ENCODE peak calls at places on chromosomes 7 and 10, in four cellular contexts. One of them, this sample, is unnamed. For H3K4me1, the result is how much of the 10 kb centered on the place peaks cover.

GRCh38 chr10:5888352-5888751 is 1.3 kb downstream of the ANKRD16 start:
- DNase-seq in H9: no peak
- DNase-seq in IMR-90: peak
- DNase-seq in mesendoderm: no peak
- DNase-seq in this sample: no peak

GRCh38 chr7:5143106-5143505 is 46.9 kb upstream of the WIPI2 start:
- DNase-seq in H9: no peak
- DNase-seq in IMR-90: no peak
- DNase-seq in mesendoderm: no peak
- DNase-seq in this sample: no peak

GRCh38 chr7:127541548-127541947 is 43.8 kb downstream of the GCC1 start:
- DNase-seq in H9: no peak
- DNase-seq in IMR-90: no peak
- DNase-seq in mesendoderm: no peak
- DNase-seq in this sample: no peak

GRCh38 chr10:72248477-72249151 is 25.1 kb upstream of the DDIT4 start:
- DNase-seq in H9: peak
- DNase-seq in IMR-90: no peak
- DNase-seq in mesendoderm: peak
- DNase-seq in this sample: no peak

GRCh38 chr7:70406419-70407189 is 725.3 kb upstream of the GALNT17 start:
- DNase-seq in H9: no peak
- DNase-seq in IMR-90: no peak
- DNase-seq in mesendoderm: no peak
- DNase-seq in this sample: no peak

GRCh38 chr7:108613147-108613948 is 43.7 kb downstream of the DNAJB9 start:
- DNase-seq in H9: no peak
- DNase-seq in IMR-90: peak
- DNase-seq in mesendoderm: peak
- DNase-seq in this sample: peak

GRCh38 chr10:132575320-132576201 is 38.0 kb downstream of the INPP5A start:
- DNase-seq in H9: no peak
- DNase-seq in IMR-90: peak
- DNase-seq in mesendoderm: no peak
- DNase-seq in this sample: no peak

GRCh38 chr10:35300063-35300699 is 36.1 kb upstream of the CCNY start:
- DNase-seq in H9: no peak
- DNase-seq in IMR-90: peak
- DNase-seq in mesendoderm: peak
- DNase-seq in this sample: no peak

GRCh38 chr7:34130558-34131285 is 225.4 kb downstream of the BMPER start:
- DNase-seq in H9: no peak
- DNase-seq in IMR-90: no peak
- DNase-seq in mesendoderm: peak
- DNase-seq in this sample: no peak

GRCh38 chr7:4659551-4660286 is 22.4 kb upstream of the FOXK1 start:
- DNase-seq in H9: no peak
- DNase-seq in IMR-90: no peak
- DNase-seq in mesendoderm: peak
- DNase-seq in this sample: no peak

GRCh38 chr7:94237417-94237816 is 157.3 kb upstream of the COL1A2 start:
- DNase-seq in H9: no peak
- DNase-seq in IMR-90: no peak
- DNase-seq in mesendoderm: no peak
- DNase-seq in this sample: no peak

GRCh38 chr10:29481906-29482440 is 152.8 kb downstream of the SVIL start:
- DNase-seq in H9: no peak
- DNase-seq in IMR-90: no peak
- DNase-seq in mesendoderm: no peak
- DNase-seq in this sample: no peak

GRCh38 chr10:45379303-45379726 is 5.3 kb downstream of the ALOX5 start:
- DNase-seq in H9: no peak
- DNase-seq in IMR-90: no peak
- DNase-seq in mesendoderm: no peak
- DNase-seq in this sample: no peak

GRCh38 chr7:114334992-114335391 is 79.6 kb upstream of the FOXP2 start:
- DNase-seq in H9: no peak
- DNase-seq in IMR-90: no peak
- DNase-seq in mesendoderm: no peak
- DNase-seq in this sample: no peak

GRCh38 chr7:18126274-18126673 is 98.6 kb upstream of the PRPS1L1 start:
- DNase-seq in H9: no peak
- DNase-seq in IMR-90: no peak
- DNase-seq in mesendoderm: no peak
- DNase-seq in this sample: no peak

GRCh38 chr7:29957921-29958320 is 31.7 kb downstream of the SCRN1 start:
- DNase-seq in H9: no peak
- DNase-seq in IMR-90: no peak
- DNase-seq in mesendoderm: no peak
- DNase-seq in this sample: no peak

GRCh38 chr10:110735620-110736027 is 91.5 kb downstream of the RBM20 start:
- DNase-seq in H9: no peak
- DNase-seq in IMR-90: no peak
- DNase-seq in mesendoderm: no peak
- DNase-seq in this sample: no peak

GRCh38 chr10:112689327-112689726 is 242.3 kb downstream of the VTI1A start:
- DNase-seq in H9: peak
- DNase-seq in IMR-90: peak
- DNase-seq in mesendoderm: peak
- DNase-seq in this sample: peak

GRCh38 chr7:94040254-94040653 is 36.1 kb upstream of the BET1 start:
- DNase-seq in H9: no peak
- DNase-seq in IMR-90: no peak
- DNase-seq in mesendoderm: no peak
- DNase-seq in this sample: no peak

GRCh38 chr7:132580277-132580676 is 4.0 kb upstream of the PLXNA4 start:
- DNase-seq in H9: no peak
- DNase-seq in IMR-90: no peak
- DNase-seq in mesendoderm: peak
- DNase-seq in this sample: no peak

GRCh38 chr7:107463139-107464078 is 6.4 kb upstream of the GPR22 start:
- DNase-seq in H9: peak
- DNase-seq in IMR-90: peak
- DNase-seq in mesendoderm: peak
- DNase-seq in this sample: peak

GRCh38 chr10:117360994-117361667 is 14.1 kb downstream of the PDZD8 start:
- DNase-seq in H9: no peak
- DNase-seq in IMR-90: peak
- DNase-seq in mesendoderm: no peak
- DNase-seq in this sample: no peak

GRCh38 chr7:28623863-28624262 is 211.5 kb downstream of the CREB5 start:
- DNase-seq in H9: no peak
- DNase-seq in IMR-90: no peak
- DNase-seq in mesendoderm: peak
- DNase-seq in this sample: no peak
- H3K4me1 ChIP-seq in H9: under half
- H3K4me1 ChIP-seq in IMR-90: under half
- H3K4me1 ChIP-seq in mesendoderm: under half
- H3K4me1 ChIP-seq in this sample: under half

DNA sequence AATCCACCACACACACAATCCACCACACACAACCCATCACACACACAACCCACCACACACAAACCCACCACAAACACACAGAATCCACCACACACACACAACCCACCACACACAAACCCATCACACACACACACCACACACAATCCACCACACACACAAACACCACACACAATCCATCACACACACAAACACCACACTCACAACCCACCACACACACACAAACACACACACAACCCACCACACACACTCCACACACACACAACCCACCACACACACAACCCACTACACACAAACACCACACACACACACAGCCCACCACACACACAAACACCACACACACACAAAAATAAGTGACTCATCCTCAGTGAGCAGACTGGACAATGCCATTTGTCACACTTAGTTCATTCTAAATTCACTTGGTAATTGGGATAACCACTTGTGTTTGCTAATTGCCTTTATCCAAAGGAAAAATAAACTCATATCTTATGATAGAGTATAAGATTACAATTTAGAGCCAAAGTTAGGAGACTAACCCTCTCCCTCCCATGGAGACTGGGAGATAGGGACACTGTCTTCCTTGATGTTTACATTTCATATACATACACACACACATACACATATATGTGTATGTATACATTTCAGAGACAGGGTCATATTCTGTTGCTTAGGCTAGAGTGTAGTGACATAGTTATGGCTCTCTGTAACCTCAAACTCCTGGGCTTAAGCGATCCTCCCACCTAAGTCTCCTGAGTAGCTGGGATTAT is 8.5 kb upstream of the REPIN1 start:
- DNase-seq in H9: no peak
- DNase-seq in IMR-90: no peak
- DNase-seq in mesendoderm: no peak
- DNase-seq in this sample: no peak
- H3K23ac ChIP-seq in H9: no peak
- H3K23ac ChIP-seq in IMR-90: no peak
- H3K23ac ChIP-seq in mesendoderm: no peak
- H3K23ac ChIP-seq in this sample: no peak

GRCh38 chr10:102647433-102648268 is 3.4 kb downstream of the TRIM8 start:
- DNase-seq in H9: no peak
- DNase-seq in IMR-90: no peak
- DNase-seq in mesendoderm: no peak
- DNase-seq in this sample: no peak
- H3K4me2 ChIP-seq in H9: no peak
- H3K4me2 ChIP-seq in IMR-90: peak
- H3K4me2 ChIP-seq in mesendoderm: no peak
- H3K4me2 ChIP-seq in this sample: no peak

GRCh38 chr10:32346551-32347362 is at the start of gene EPC1:
- DNase-seq in H9: peak
- DNase-seq in IMR-90: peak
- DNase-seq in mesendoderm: peak
- DNase-seq in this sample: peak
- H3K4me1 ChIP-seq in H9: under half
- H3K4me1 ChIP-seq in IMR-90: under half
- H3K4me1 ChIP-seq in mesendoderm: under half
- H3K4me1 ChIP-seq in this sample: under half

GRCh38 chr10:62025901-62026879 is 124.7 kb downstream of the ARID5B start:
- DNase-seq in H9: no peak
- DNase-seq in IMR-90: peak
- DNase-seq in mesendoderm: no peak
- DNase-seq in this sample: no peak
- H3K23ac ChIP-seq in H9: no peak
- H3K23ac ChIP-seq in IMR-90: peak
- H3K23ac ChIP-seq in mesendoderm: no peak
- H3K23ac ChIP-seq in this sample: no peak

GRCh38 chr7:43927810-43928209 is 1.6 kb downstream of the UBE2D4 start:
- DNase-seq in H9: no peak
- DNase-seq in IMR-90: no peak
- DNase-seq in mesendoderm: no peak
- DNase-seq in this sample: no peak

GRCh38 chr7:43921423-43921822 is 4.8 kb upstream of the UBE2D4 start:
- DNase-seq in H9: no peak
- DNase-seq in IMR-90: no peak
- DNase-seq in mesendoderm: no peak
- DNase-seq in this sample: no peak

GRCh38 chr7:43926193-43927043 is at the start of gene UBE2D4:
- DNase-seq in H9: peak
- DNase-seq in IMR-90: peak
- DNase-seq in mesendoderm: peak
- DNase-seq in this sample: peak

DNA sequence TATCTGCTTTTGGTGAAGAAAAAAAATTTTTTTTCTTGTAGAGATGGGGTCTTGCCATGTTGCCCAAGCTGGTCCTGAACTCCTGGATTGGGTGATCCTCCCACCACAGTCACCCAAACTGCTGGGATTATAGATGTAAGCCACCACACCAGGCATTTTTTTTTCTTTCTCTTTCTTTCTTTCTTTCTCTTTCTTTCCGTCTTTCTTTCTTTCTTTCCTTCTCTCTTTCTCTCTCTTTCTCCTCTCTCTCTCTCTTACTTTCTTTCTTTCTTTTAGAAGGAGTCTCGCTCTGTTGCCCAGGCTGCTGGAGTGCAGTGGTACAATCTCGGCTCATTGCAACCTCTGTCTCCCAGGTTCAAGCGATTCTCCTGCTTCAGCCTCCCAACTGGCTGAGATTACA is 3.5 kb upstream of the UBE2D4 start:
- DNase-seq in H9: no peak
- DNase-seq in IMR-90: no peak
- DNase-seq in mesendoderm: no peak
- DNase-seq in this sample: no peak
- H3K4me2 ChIP-seq in H9: no peak
- H3K4me2 ChIP-seq in IMR-90: no peak
- H3K4me2 ChIP-seq in mesendoderm: no peak
- H3K4me2 ChIP-seq in this sample: no peak

DNA sequence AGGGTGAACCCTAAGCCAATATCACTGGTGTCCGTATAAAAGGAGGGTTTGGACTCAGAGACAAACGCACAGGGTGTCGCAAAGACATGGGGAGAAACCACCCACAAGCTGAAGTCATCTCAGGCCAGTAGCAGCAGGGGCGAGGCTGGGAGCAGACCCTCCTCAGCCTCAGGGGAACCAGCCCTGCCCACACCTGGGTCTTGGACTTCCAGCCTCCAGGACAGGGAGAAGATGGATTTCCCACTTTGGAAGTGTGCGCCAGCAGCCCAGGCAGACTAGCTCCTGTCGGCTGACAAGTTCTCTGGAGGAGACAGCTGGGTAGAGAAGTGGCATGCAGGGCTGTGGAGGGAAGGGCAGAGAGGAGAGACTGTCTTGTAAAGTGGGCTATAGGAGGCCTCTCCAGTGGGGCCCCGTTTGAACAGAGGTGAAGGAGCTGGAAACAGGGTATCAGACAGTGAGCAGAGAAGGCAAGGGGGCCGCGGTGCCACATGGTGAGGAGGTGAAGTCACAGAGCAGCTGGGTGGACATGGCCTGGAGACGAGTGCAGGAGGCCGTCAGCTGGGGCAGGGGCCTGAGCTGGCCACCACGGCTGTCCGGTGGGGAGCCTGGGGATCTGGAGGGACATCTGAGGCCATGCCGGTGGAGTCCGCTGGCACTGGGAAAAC is 475.6 kb downstream of the PTPRN2 start:
- DNase-seq in H9: no peak
- DNase-seq in IMR-90: no peak
- DNase-seq in mesendoderm: no peak
- DNase-seq in this sample: no peak
- H3K4me1 ChIP-seq in H9: under half
- H3K4me1 ChIP-seq in IMR-90: under half
- H3K4me1 ChIP-seq in mesendoderm: under half
- H3K4me1 ChIP-seq in this sample: under half

GRCh38 chr10:3009341-3009740 is 58.0 kb upstream of the PFKP start:
- DNase-seq in H9: no peak
- DNase-seq in IMR-90: no peak
- DNase-seq in mesendoderm: no peak
- DNase-seq in this sample: no peak
- H3K23ac ChIP-seq in H9: no peak
- H3K23ac ChIP-seq in IMR-90: no peak
- H3K23ac ChIP-seq in mesendoderm: no peak
- H3K23ac ChIP-seq in this sample: no peak

This sample was measured in neuronal stem cell.